ENCODE peak calls at places on chromosome 21, in five cellular contexts. D is glutamatergic neuron, F is right atrium auricular region, X is cardiac muscle cell, R is fibroblast of the aortic adventitia. S is an unnamed sample.

GRCh38 chr21:37557261-37557950 is 190.8 kb downstream of the DYRK1A start:
- DNase-seq in X (no peak), F (no peak), D (no peak), R (no peak), S (no peak)

GRCh38 chr21:41169701-41170100 is 1.7 kb downstream of the BACE2 start:
- DNase-seq in D (no peak), R (peak; percentile 60), X (no peak), F (no peak), S (no peak)

GRCh38 chr21:42648606-42649005 is 4.8 kb upstream of the PDE9A start:
- DNase-seq in D (no peak), X (no peak), F (no peak), R (no peak), S (no peak)

GRCh38 chr21:34885636-34886553 is 163.2 kb downstream of the RUNX1 start:
- DNase-seq in F (no peak), D (no peak), R (no peak), X (no peak), S (no peak)

GRCh38 chr21:36178349-36178748 is 21.7 kb downstream of the DOP1B start:
- DNase-seq in R (no peak), D (no peak), X (no peak), F (no peak), S (no peak)

GRCh38 chr21:18499761-18500376 is 96.3 kb upstream of the TMPRSS15 start:
- DNase-seq in X (peak; percentile 71), D (peak; percentile 66), F (no peak), R (peak; percentile 52), S (no peak)

GRCh38 chr21:15289896-15290841 is 225.4 kb upstream of the NRIP1 start:
- DNase-seq in F (no peak), R (no peak), X (peak; percentile 46), D (peak; percentile 63), S (no peak)

GRCh38 chr21:29224006-29224405 is 74.7 kb upstream of the BACH1 start:
- DNase-seq in D (no peak), F (no peak), X (no peak), R (no peak), S (no peak)

GRCh38 chr21:33815153-33815707 is 100.4 kb downstream of the ATP5PO start:
- DNase-seq in D (no peak), R (no peak), F (no peak), X (no peak), S (no peak)

GRCh38 chr21:34813266-34813886 is 144.6 kb downstream of the CLIC6 start:
- DNase-seq in R (peak; percentile 51), X (no peak), F (no peak), D (no peak), S (no peak)

GRCh38 chr21:34653522-34653921 is 15.3 kb upstream of the CLIC6 start:
- DNase-seq in F (no peak), D (no peak), X (no peak), R (no peak), S (no peak)

GRCh38 chr21:14076143-14076806 is 134.5 kb downstream of the LIPI start:
- DNase-seq in F (peak; percentile 46), X (no peak), D (no peak), R (no peak), S (no peak)

GRCh38 chr21:35227774-35228173 is 178.7 kb upstream of the RUNX1 start:
- DNase-seq in F (no peak), X (no peak), R (no peak), D (no peak), S (no peak)

GRCh38 chr21:29299906-29300546 is 1.3 kb downstream of the BACH1 start:
- DNase-seq in D (no peak), X (peak; percentile 70), R (peak; percentile 95), F (peak; percentile 77), S (peak; percentile 82)

GRCh38 chr21:32174819-32175218 is 104.0 kb downstream of the MIS18A start:
- DNase-seq in D (no peak), F (no peak), X (no peak), R (no peak), S (no peak)
- TF ChIP-seq CTCF in D (no peak), F (no peak), X (no peak), R (no peak), S (no peak)

GRCh38 chr21:27802816-27803475 is 836.1 kb upstream of the ADAMTS5 start:
- DNase-seq in F (no peak), D (peak; percentile 38), R (peak; percentile 46), X (peak; percentile 52), S (no peak)
- TF ChIP-seq CTCF in F (peak; percentile 61), D (peak; percentile 76), R (peak; percentile 58), X (peak; percentile 51), S (peak; percentile 66)

DNA sequence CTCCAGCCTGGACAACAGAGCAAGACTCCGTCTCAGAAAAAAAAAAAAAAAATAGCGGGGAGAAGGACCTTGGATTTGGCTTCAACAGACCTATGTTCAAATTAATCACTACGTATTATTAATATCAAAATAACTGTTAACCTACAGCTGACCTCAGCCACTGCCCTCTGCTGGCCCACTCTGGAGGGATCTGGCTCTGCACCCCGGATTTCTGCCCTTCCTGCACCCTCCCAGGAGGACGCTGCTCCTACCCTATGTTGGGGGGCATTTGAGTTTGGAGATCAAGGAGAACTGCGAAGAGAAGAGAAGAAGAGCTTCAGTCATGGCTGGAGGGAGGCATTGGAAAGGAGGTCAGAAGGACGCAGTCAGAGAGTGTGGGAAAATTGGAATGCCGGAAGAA is 96.7 kb downstream of the PSMG1 start:
- DNase-seq in R (no peak), D (no peak), F (no peak), X (no peak), S (no peak)
- TF ChIP-seq CTCF in R (peak; percentile 3), D (no peak), F (no peak), X (no peak), S (peak; percentile 9)

GRCh38 chr21:32578107-32578691 is 7.1 kb downstream of the TCP10L start:
- DNase-seq in F (no peak), D (no peak), R (peak; percentile 7), X (peak; percentile 11), S (no peak)
- TF ChIP-seq CTCF in F (no peak), D (no peak), R (peak; percentile 30), X (peak; percentile 36), S (peak; percentile 47)

GRCh38 chr21:45835301-45836267 is 146.0 kb upstream of the COL6A1 start:
- DNase-seq in D (no peak), X (no peak), R (no peak), F (no peak), S (no peak)

GRCh38 chr21:45836268-45836655 is 145.3 kb upstream of the COL6A1 start:
- DNase-seq in D (no peak), R (no peak), X (no peak), F (no peak), S (no peak)

GRCh38 chr21:45837936-45838335 is 143.6 kb upstream of the COL6A1 start:
- DNase-seq in D (no peak), X (no peak), R (no peak), F (no peak), S (no peak)

GRCh38 chr21:45838636-45839035 is 142.9 kb upstream of the COL6A1 start:
- DNase-seq in R (no peak), X (no peak), D (no peak), F (no peak), S (no peak)

DNA sequence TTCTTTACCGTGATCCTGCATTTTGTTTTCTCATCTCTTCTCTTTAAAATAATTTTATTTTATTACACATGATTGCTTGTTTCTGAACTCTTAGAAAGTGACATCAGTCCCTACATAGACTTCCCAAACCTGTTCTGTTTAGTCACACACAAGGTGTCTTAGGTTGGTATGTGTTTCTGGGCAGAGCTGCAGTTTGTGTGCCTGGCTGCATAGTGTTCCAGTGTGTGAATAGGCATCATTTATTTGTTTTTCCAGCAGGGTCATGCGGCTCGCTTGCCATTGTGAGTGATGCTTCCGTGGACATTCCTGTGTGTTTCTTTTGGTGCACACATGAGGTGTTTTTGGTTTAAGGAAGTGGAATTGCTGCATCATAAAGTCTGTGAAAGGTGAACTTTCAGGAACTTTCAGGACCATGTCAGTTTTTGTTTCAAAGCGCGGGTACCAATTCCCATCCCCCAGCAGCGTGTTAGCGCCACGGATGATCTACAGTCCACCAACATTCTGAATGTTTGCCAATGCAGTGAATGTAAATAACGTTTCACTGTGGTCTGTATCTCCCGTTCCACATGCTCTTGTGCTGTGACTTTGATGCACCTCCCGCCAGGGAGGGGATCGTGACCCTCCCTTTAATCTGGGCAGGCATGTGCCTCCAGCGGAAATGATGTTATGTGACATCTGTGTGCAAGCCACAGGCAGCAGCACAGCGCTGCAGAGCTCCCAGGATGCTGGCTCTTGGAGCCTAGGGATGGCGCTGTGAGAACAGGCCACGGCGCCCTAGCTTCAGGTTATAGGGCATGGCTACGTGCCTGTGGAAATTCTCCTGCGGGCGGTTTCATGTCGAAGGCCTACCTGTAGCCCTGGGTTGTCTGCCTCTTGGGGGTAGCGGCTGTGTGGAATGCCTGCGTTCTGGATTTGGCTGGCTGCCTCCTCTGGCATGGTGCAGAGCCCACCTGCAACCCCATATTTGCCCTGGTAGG is 144.6 kb upstream of the COL6A1 start:
- DNase-seq in F (no peak), X (no peak), D (no peak), R (no peak), S (no peak)
- TF ChIP-seq CTCF in F (no peak), X (no peak), D (no peak), R (no peak), S (no peak)

GRCh38 chr21:44761011-44761729 is 40.5 kb downstream of the UBE2G2 start:
- DNase-seq in F (no peak), D (no peak), X (peak; percentile 30), R (no peak), S (no peak)
- TF ChIP-seq CTCF in F (no peak), D (peak; percentile 32), X (peak; percentile 29), R (peak; percentile 36), S (no peak)

S was measured in AG04449.